ENCODE peak calls at places on chromosomes 2 and 18, in eight cellular contexts. One of them, this sample, is unnamed.

GRCh38 chr2:85791704-85792565 is 38.1 kb downstream of the ATOH8 start:
- DNase-seq in NCI-H1092 treated with DMSO at 0.1 percent for 48 hours: no peak
- DNase-seq in A549: no peak
- DNase-seq in activated naive CD8-positive, alpha-beta T cell treated with anti-CD3 and anti-CD28 coated beads for 36 hours: no peak
- DNase-seq in NCI-H774: no peak
- DNase-seq in Caki2: no peak
- DNase-seq in GM03348: no peak
- DNase-seq in stimulated activated CD4-positive, alpha-beta T cell treated with anti-CD3 and anti-CD28 coated beads, Interleukin-1b, Interleukin-23, amount 100 ng/mL, for 24 hours: no peak
- DNase-seq in this sample: no peak

GRCh38 chr2:29314816-29315571 is 199.8 kb downstream of the CLIP4 start:
- DNase-seq in NCI-H1092 treated with DMSO at 0.1 percent for 48 hours: peak
- DNase-seq in A549: no peak
- DNase-seq in activated naive CD8-positive, alpha-beta T cell treated with anti-CD3 and anti-CD28 coated beads for 36 hours: peak
- DNase-seq in NCI-H774: no peak
- DNase-seq in Caki2: no peak
- DNase-seq in GM03348: no peak
- DNase-seq in stimulated activated CD4-positive, alpha-beta T cell treated with anti-CD3 and anti-CD28 coated beads, Interleukin-1b, Interleukin-23, amount 100 ng/mL, for 24 hours: peak
- DNase-seq in this sample: peak

GRCh38 chr2:88765154-88765948 is 73.9 kb downstream of the RPIA start:
- DNase-seq in NCI-H1092 treated with DMSO at 0.1 percent for 48 hours: peak
- DNase-seq in A549: peak
- DNase-seq in activated naive CD8-positive, alpha-beta T cell treated with anti-CD3 and anti-CD28 coated beads for 36 hours: peak
- DNase-seq in NCI-H774: peak
- DNase-seq in Caki2: peak
- DNase-seq in GM03348: peak
- DNase-seq in stimulated activated CD4-positive, alpha-beta T cell treated with anti-CD3 and anti-CD28 coated beads, Interleukin-1b, Interleukin-23, amount 100 ng/mL, for 24 hours: no peak
- DNase-seq in this sample: peak

GRCh38 chr18:8151176-8151575 is 458.1 kb upstream of the RAB12 start:
- DNase-seq in NCI-H1092 treated with DMSO at 0.1 percent for 48 hours: no peak
- DNase-seq in A549: no peak
- DNase-seq in activated naive CD8-positive, alpha-beta T cell treated with anti-CD3 and anti-CD28 coated beads for 36 hours: no peak
- DNase-seq in NCI-H774: no peak
- DNase-seq in Caki2: peak
- DNase-seq in GM03348: no peak
- DNase-seq in stimulated activated CD4-positive, alpha-beta T cell treated with anti-CD3 and anti-CD28 coated beads, Interleukin-1b, Interleukin-23, amount 100 ng/mL, for 24 hours: no peak
- DNase-seq in this sample: no peak

GRCh38 chr2:219142329-219142728 is 18.3 kb downstream of the NHEJ1 start:
- DNase-seq in NCI-H1092 treated with DMSO at 0.1 percent for 48 hours: no peak
- DNase-seq in A549: no peak
- DNase-seq in activated naive CD8-positive, alpha-beta T cell treated with anti-CD3 and anti-CD28 coated beads for 36 hours: no peak
- DNase-seq in NCI-H774: no peak
- DNase-seq in Caki2: peak
- DNase-seq in GM03348: peak
- DNase-seq in stimulated activated CD4-positive, alpha-beta T cell treated with anti-CD3 and anti-CD28 coated beads, Interleukin-1b, Interleukin-23, amount 100 ng/mL, for 24 hours: no peak
- DNase-seq in this sample: no peak

GRCh38 chr2:52083214-52083613 is 1051.3 kb upstream of the NRXN1 start:
- DNase-seq in NCI-H1092 treated with DMSO at 0.1 percent for 48 hours: no peak
- DNase-seq in A549: no peak
- DNase-seq in activated naive CD8-positive, alpha-beta T cell treated with anti-CD3 and anti-CD28 coated beads for 36 hours: no peak
- DNase-seq in NCI-H774: no peak
- DNase-seq in Caki2: no peak
- DNase-seq in GM03348: no peak
- DNase-seq in stimulated activated CD4-positive, alpha-beta T cell treated with anti-CD3 and anti-CD28 coated beads, Interleukin-1b, Interleukin-23, amount 100 ng/mL, for 24 hours: no peak
- DNase-seq in this sample: no peak

GRCh38 chr2:181178823-181179412 is 198.5 kb downstream of the UBE2E3 start:
- DNase-seq in NCI-H1092 treated with DMSO at 0.1 percent for 48 hours: no peak
- DNase-seq in A549: peak
- DNase-seq in activated naive CD8-positive, alpha-beta T cell treated with anti-CD3 and anti-CD28 coated beads for 36 hours: peak
- DNase-seq in NCI-H774: no peak
- DNase-seq in Caki2: no peak
- DNase-seq in GM03348: no peak
- DNase-seq in stimulated activated CD4-positive, alpha-beta T cell treated with anti-CD3 and anti-CD28 coated beads, Interleukin-1b, Interleukin-23, amount 100 ng/mL, for 24 hours: no peak
- DNase-seq in this sample: no peak

GRCh38 chr18:56575819-56576663 is 62.4 kb downstream of the TXNL1 start:
- DNase-seq in NCI-H1092 treated with DMSO at 0.1 percent for 48 hours: peak
- DNase-seq in A549: peak
- DNase-seq in activated naive CD8-positive, alpha-beta T cell treated with anti-CD3 and anti-CD28 coated beads for 36 hours: no peak
- DNase-seq in NCI-H774: peak
- DNase-seq in Caki2: peak
- DNase-seq in GM03348: peak
- DNase-seq in stimulated activated CD4-positive, alpha-beta T cell treated with anti-CD3 and anti-CD28 coated beads, Interleukin-1b, Interleukin-23, amount 100 ng/mL, for 24 hours: no peak
- DNase-seq in this sample: peak

GRCh38 chr18:42025491-42025890 is 70.5 kb downstream of the PIK3C3 start:
- DNase-seq in NCI-H1092 treated with DMSO at 0.1 percent for 48 hours: no peak
- DNase-seq in A549: no peak
- DNase-seq in activated naive CD8-positive, alpha-beta T cell treated with anti-CD3 and anti-CD28 coated beads for 36 hours: no peak
- DNase-seq in NCI-H774: no peak
- DNase-seq in Caki2: no peak
- DNase-seq in GM03348: no peak
- DNase-seq in stimulated activated CD4-positive, alpha-beta T cell treated with anti-CD3 and anti-CD28 coated beads, Interleukin-1b, Interleukin-23, amount 100 ng/mL, for 24 hours: no peak
- DNase-seq in this sample: no peak

GRCh38 chr18:77870238-77870637 is 620.6 kb downstream of the GALR1 start:
- DNase-seq in NCI-H1092 treated with DMSO at 0.1 percent for 48 hours: no peak
- DNase-seq in A549: no peak
- DNase-seq in activated naive CD8-positive, alpha-beta T cell treated with anti-CD3 and anti-CD28 coated beads for 36 hours: no peak
- DNase-seq in NCI-H774: no peak
- DNase-seq in Caki2: no peak
- DNase-seq in GM03348: no peak
- DNase-seq in stimulated activated CD4-positive, alpha-beta T cell treated with anti-CD3 and anti-CD28 coated beads, Interleukin-1b, Interleukin-23, amount 100 ng/mL, for 24 hours: no peak
- DNase-seq in this sample: no peak

GRCh38 chr2:241729868-241730267 is 4.6 kb upstream of the D2HGDH start:
- DNase-seq in NCI-H1092 treated with DMSO at 0.1 percent for 48 hours: no peak
- DNase-seq in A549: no peak
- DNase-seq in activated naive CD8-positive, alpha-beta T cell treated with anti-CD3 and anti-CD28 coated beads for 36 hours: no peak
- DNase-seq in NCI-H774: no peak
- DNase-seq in Caki2: no peak
- DNase-seq in GM03348: no peak
- DNase-seq in stimulated activated CD4-positive, alpha-beta T cell treated with anti-CD3 and anti-CD28 coated beads, Interleukin-1b, Interleukin-23, amount 100 ng/mL, for 24 hours: no peak
- DNase-seq in this sample: peak

GRCh38 chr2:100066246-100066645 is 76.1 kb downstream of the AFF3 start:
- DNase-seq in NCI-H1092 treated with DMSO at 0.1 percent for 48 hours: no peak
- DNase-seq in A549: no peak
- DNase-seq in activated naive CD8-positive, alpha-beta T cell treated with anti-CD3 and anti-CD28 coated beads for 36 hours: no peak
- DNase-seq in NCI-H774: no peak
- DNase-seq in Caki2: no peak
- DNase-seq in GM03348: no peak
- DNase-seq in stimulated activated CD4-positive, alpha-beta T cell treated with anti-CD3 and anti-CD28 coated beads, Interleukin-1b, Interleukin-23, amount 100 ng/mL, for 24 hours: no peak
- DNase-seq in this sample: no peak

GRCh38 chr2:14256890-14257289 is 375.6 kb upstream of the LRATD1 start:
- DNase-seq in NCI-H1092 treated with DMSO at 0.1 percent for 48 hours: no peak
- DNase-seq in A549: no peak
- DNase-seq in activated naive CD8-positive, alpha-beta T cell treated with anti-CD3 and anti-CD28 coated beads for 36 hours: no peak
- DNase-seq in NCI-H774: no peak
- DNase-seq in Caki2: no peak
- DNase-seq in GM03348: no peak
- DNase-seq in stimulated activated CD4-positive, alpha-beta T cell treated with anti-CD3 and anti-CD28 coated beads, Interleukin-1b, Interleukin-23, amount 100 ng/mL, for 24 hours: no peak
- DNase-seq in this sample: no peak

GRCh38 chr2:88201811-88202169 is 31.6 kb downstream of the THNSL2 start:
- DNase-seq in NCI-H1092 treated with DMSO at 0.1 percent for 48 hours: no peak
- DNase-seq in A549: no peak
- DNase-seq in activated naive CD8-positive, alpha-beta T cell treated with anti-CD3 and anti-CD28 coated beads for 36 hours: no peak
- DNase-seq in NCI-H774: no peak
- DNase-seq in Caki2: no peak
- DNase-seq in GM03348: no peak
- DNase-seq in stimulated activated CD4-positive, alpha-beta T cell treated with anti-CD3 and anti-CD28 coated beads, Interleukin-1b, Interleukin-23, amount 100 ng/mL, for 24 hours: no peak
- DNase-seq in this sample: no peak

GRCh38 chr2:45778720-45779171 is 127.3 kb downstream of the PRKCE start:
- DNase-seq in NCI-H1092 treated with DMSO at 0.1 percent for 48 hours: no peak
- DNase-seq in A549: peak
- DNase-seq in activated naive CD8-positive, alpha-beta T cell treated with anti-CD3 and anti-CD28 coated beads for 36 hours: peak
- DNase-seq in NCI-H774: no peak
- DNase-seq in Caki2: peak
- DNase-seq in GM03348: peak
- DNase-seq in stimulated activated CD4-positive, alpha-beta T cell treated with anti-CD3 and anti-CD28 coated beads, Interleukin-1b, Interleukin-23, amount 100 ng/mL, for 24 hours: peak
- DNase-seq in this sample: peak

GRCh38 chr2:85772019-85772745 is 18.4 kb downstream of the ATOH8 start:
- DNase-seq in NCI-H1092 treated with DMSO at 0.1 percent for 48 hours: peak
- DNase-seq in A549: peak
- DNase-seq in activated naive CD8-positive, alpha-beta T cell treated with anti-CD3 and anti-CD28 coated beads for 36 hours: no peak
- DNase-seq in NCI-H774: peak
- DNase-seq in Caki2: peak
- DNase-seq in GM03348: peak
- DNase-seq in stimulated activated CD4-positive, alpha-beta T cell treated with anti-CD3 and anti-CD28 coated beads, Interleukin-1b, Interleukin-23, amount 100 ng/mL, for 24 hours: no peak
- DNase-seq in this sample: no peak

GRCh38 chr2:96867756-96868554 is 1.9 kb downstream of the SEMA4C start:
- DNase-seq in NCI-H1092 treated with DMSO at 0.1 percent for 48 hours: no peak
- DNase-seq in A549: no peak
- DNase-seq in activated naive CD8-positive, alpha-beta T cell treated with anti-CD3 and anti-CD28 coated beads for 36 hours: no peak
- DNase-seq in NCI-H774: no peak
- DNase-seq in Caki2: no peak
- DNase-seq in GM03348: no peak
- DNase-seq in stimulated activated CD4-positive, alpha-beta T cell treated with anti-CD3 and anti-CD28 coated beads, Interleukin-1b, Interleukin-23, amount 100 ng/mL, for 24 hours: no peak
- DNase-seq in this sample: no peak

GRCh38 chr18:6058941-6059340 is 163.6 kb upstream of the TMEM200C start:
- DNase-seq in NCI-H1092 treated with DMSO at 0.1 percent for 48 hours: peak
- DNase-seq in A549: no peak
- DNase-seq in activated naive CD8-positive, alpha-beta T cell treated with anti-CD3 and anti-CD28 coated beads for 36 hours: no peak
- DNase-seq in NCI-H774: no peak
- DNase-seq in Caki2: no peak
- DNase-seq in GM03348: peak
- DNase-seq in stimulated activated CD4-positive, alpha-beta T cell treated with anti-CD3 and anti-CD28 coated beads, Interleukin-1b, Interleukin-23, amount 100 ng/mL, for 24 hours: no peak
- DNase-seq in this sample: no peak

GRCh38 chr18:22639626-22640025 is 221.9 kb upstream of the CTAGE1 start:
- DNase-seq in NCI-H1092 treated with DMSO at 0.1 percent for 48 hours: no peak
- DNase-seq in A549: no peak
- DNase-seq in activated naive CD8-positive, alpha-beta T cell treated with anti-CD3 and anti-CD28 coated beads for 36 hours: no peak
- DNase-seq in NCI-H774: no peak
- DNase-seq in Caki2: no peak
- DNase-seq in GM03348: no peak
- DNase-seq in stimulated activated CD4-positive, alpha-beta T cell treated with anti-CD3 and anti-CD28 coated beads, Interleukin-1b, Interleukin-23, amount 100 ng/mL, for 24 hours: no peak
- DNase-seq in this sample: no peak

GRCh38 chr2:165144315-165144714 is 59.5 kb downstream of the SCN3A start:
- DNase-seq in NCI-H1092 treated with DMSO at 0.1 percent for 48 hours: no peak
- DNase-seq in A549: peak
- DNase-seq in activated naive CD8-positive, alpha-beta T cell treated with anti-CD3 and anti-CD28 coated beads for 36 hours: no peak
- DNase-seq in NCI-H774: no peak
- DNase-seq in Caki2: no peak
- DNase-seq in GM03348: no peak
- DNase-seq in stimulated activated CD4-positive, alpha-beta T cell treated with anti-CD3 and anti-CD28 coated beads, Interleukin-1b, Interleukin-23, amount 100 ng/mL, for 24 hours: no peak
- DNase-seq in this sample: no peak

GRCh38 chr2:84870306-84870705 is 10.6 kb downstream of the TRABD2A start:
- DNase-seq in NCI-H1092 treated with DMSO at 0.1 percent for 48 hours: no peak
- DNase-seq in A549: no peak
- DNase-seq in activated naive CD8-positive, alpha-beta T cell treated with anti-CD3 and anti-CD28 coated beads for 36 hours: no peak
- DNase-seq in NCI-H774: no peak
- DNase-seq in Caki2: no peak
- DNase-seq in GM03348: no peak
- DNase-seq in stimulated activated CD4-positive, alpha-beta T cell treated with anti-CD3 and anti-CD28 coated beads, Interleukin-1b, Interleukin-23, amount 100 ng/mL, for 24 hours: no peak
- DNase-seq in this sample: no peak

GRCh38 chr2:199462167-199462976 is 4.6 kb upstream of the SATB2 start:
- DNase-seq in NCI-H1092 treated with DMSO at 0.1 percent for 48 hours: no peak
- DNase-seq in A549: no peak
- DNase-seq in activated naive CD8-positive, alpha-beta T cell treated with anti-CD3 and anti-CD28 coated beads for 36 hours: no peak
- DNase-seq in NCI-H774: no peak
- DNase-seq in Caki2: no peak
- DNase-seq in GM03348: no peak
- DNase-seq in stimulated activated CD4-positive, alpha-beta T cell treated with anti-CD3 and anti-CD28 coated beads, Interleukin-1b, Interleukin-23, amount 100 ng/mL, for 24 hours: no peak
- DNase-seq in this sample: no peak

GRCh38 chr2:126634273-126634861 is 21.6 kb upstream of the GYPC start:
- DNase-seq in NCI-H1092 treated with DMSO at 0.1 percent for 48 hours: no peak
- DNase-seq in A549: peak
- DNase-seq in activated naive CD8-positive, alpha-beta T cell treated with anti-CD3 and anti-CD28 coated beads for 36 hours: peak
- DNase-seq in NCI-H774: no peak
- DNase-seq in Caki2: no peak
- DNase-seq in GM03348: peak
- DNase-seq in stimulated activated CD4-positive, alpha-beta T cell treated with anti-CD3 and anti-CD28 coated beads, Interleukin-1b, Interleukin-23, amount 100 ng/mL, for 24 hours: no peak
- DNase-seq in this sample: peak

GRCh38 chr2:206713770-206714169 is 4.4 kb downstream of the DYTN start:
- DNase-seq in NCI-H1092 treated with DMSO at 0.1 percent for 48 hours: no peak
- DNase-seq in A549: no peak
- DNase-seq in activated naive CD8-positive, alpha-beta T cell treated with anti-CD3 and anti-CD28 coated beads for 36 hours: no peak
- DNase-seq in NCI-H774: no peak
- DNase-seq in Caki2: no peak
- DNase-seq in GM03348: no peak
- DNase-seq in stimulated activated CD4-positive, alpha-beta T cell treated with anti-CD3 and anti-CD28 coated beads, Interleukin-1b, Interleukin-23, amount 100 ng/mL, for 24 hours: no peak
- DNase-seq in this sample: peak